ENCODE peak calls at places on chromosomes 2 and 18, in eight cellular contexts. H is breast epithelium, J is foreskin keratinocyte, D is posterior vena cava, I is AG08395, C is NAMALWA, M is mammary epithelial cell, Q is Kasumi-1. Y is an unnamed sample.

GRCh38 chr18:13726972-13727331 is 479 bp downstream of the RNMT start:
- DNase-seq in H (peak; percentile 24), J (peak; percentile 31), D (peak; percentile 90), I (peak; percentile 35), C (peak; percentile 48), M (peak; percentile 62), Q (peak; percentile 41), Y (no peak)

GRCh38 chr2:163210430-163210918 is 371.9 kb upstream of the KCNH7 start:
- DNase-seq in H (no peak), J (peak; percentile 59), D (no peak), I (peak; percentile 36), C (no peak), M (peak; percentile 74), Q (no peak), Y (peak; percentile 62)

GRCh38 chr2:217804786-217805678 is 197.8 kb downstream of the TNS1 start:
- DNase-seq in H (no peak), J (no peak), D (peak; percentile 48), I (no peak), C (peak; percentile 25), M (no peak), Q (no peak), Y (no peak)

GRCh38 chr2:231397928-231398294 is 2.4 kb downstream of the B3GNT7 start:
- DNase-seq in H (no peak), J (no peak), D (no peak), I (no peak), C (no peak), M (no peak), Q (no peak), Y (no peak)

GRCh38 chr18:74996055-74996454 is 212.9 kb downstream of the PTGR3 start:
- DNase-seq in H (no peak), J (peak; percentile 36), D (no peak), I (no peak), C (no peak), M (no peak), Q (no peak), Y (no peak)

GRCh38 chr2:73707058-73707457 is 30.1 kb downstream of the TPRKB start:
- DNase-seq in H (no peak), J (no peak), D (no peak), I (no peak), C (no peak), M (no peak), Q (no peak), Y (no peak)

GRCh38 chr2:106886916-106887758 is 1.2 kb upstream of the ST6GAL2 start:
- DNase-seq in H (peak; percentile 71), J (peak; percentile 26), D (peak; percentile 85), I (no peak), C (no peak), M (peak; percentile 45), Q (no peak), Y (peak; percentile 18)

GRCh38 chr18:34330308-34330707 is 105.6 kb upstream of the NOL4 start:
- DNase-seq in H (no peak), J (no peak), D (no peak), I (no peak), C (no peak), M (no peak), Q (no peak), Y (no peak)

GRCh38 chr2:221095381-221095780 is 476.7 kb downstream of the EPHA4 start:
- DNase-seq in H (no peak), J (no peak), D (no peak), I (no peak), C (no peak), M (no peak), Q (no peak), Y (no peak)

GRCh38 chr2:152510636-152511035 is 175.7 kb downstream of the FMNL2 start:
- DNase-seq in H (no peak), J (no peak), D (no peak), I (no peak), C (no peak), M (no peak), Q (no peak), Y (no peak)

GRCh38 chr18:49238433-49239042 is 221.9 kb downstream of the DYM start:
- DNase-seq in H (no peak), J (no peak), D (no peak), I (peak; percentile 21), C (peak; percentile 65), M (no peak), Q (peak; percentile 46), Y (peak; percentile 48)

Y was measured in MCF 10A.